ENCODE peak calls at places on chromosomes 6 and 20, in five cellular contexts. One of them, this sample, is unnamed. For H3K9me3, the result is how much of the 10 kb centered on the place peaks cover.

GRCh38 chr6:137846772-137847313 is 20.2 kb upstream of the TNFAIP3 start:
- DNase-seq in esophagus squamous epithelium: no peak
- DNase-seq in H1: no peak
- DNase-seq in right lobe of liver: peak
- DNase-seq in IMR-90: no peak
- DNase-seq in this sample: peak

GRCh38 chr6:116059713-116060571 is 749 bp downstream of the FRK start:
- DNase-seq in esophagus squamous epithelium: no peak
- DNase-seq in H1: no peak
- DNase-seq in right lobe of liver: no peak
- DNase-seq in IMR-90: no peak
- DNase-seq in this sample: no peak

GRCh38 chr6:153965996-153966395 is 73.0 kb upstream of the OPRM1 start:
- DNase-seq in esophagus squamous epithelium: no peak
- DNase-seq in H1: no peak
- DNase-seq in right lobe of liver: no peak
- DNase-seq in IMR-90: no peak
- DNase-seq in this sample: no peak

GRCh38 chr20:33017542-33017941 is 10.0 kb downstream of the BPIFB2 start:
- DNase-seq in esophagus squamous epithelium: no peak
- DNase-seq in H1: no peak
- DNase-seq in right lobe of liver: no peak
- DNase-seq in IMR-90: no peak
- DNase-seq in this sample: no peak

GRCh38 chr6:33667776-33668175 is 43.7 kb downstream of the UQCC2 start:
- DNase-seq in esophagus squamous epithelium: no peak
- DNase-seq in H1: no peak
- DNase-seq in right lobe of liver: no peak
- DNase-seq in IMR-90: no peak
- DNase-seq in this sample: no peak

GRCh38 chr20:39880890-39881289 is 808.1 kb downstream of the MAFB start:
- DNase-seq in esophagus squamous epithelium: no peak
- DNase-seq in H1: no peak
- DNase-seq in right lobe of liver: no peak
- DNase-seq in IMR-90: no peak
- DNase-seq in this sample: no peak

GRCh38 chr6:166686317-166686716 is 59.3 kb upstream of the RPS6KA2 start:
- DNase-seq in esophagus squamous epithelium: no peak
- DNase-seq in H1: no peak
- DNase-seq in right lobe of liver: no peak
- DNase-seq in IMR-90: no peak
- DNase-seq in this sample: no peak

GRCh38 chr20:40414843-40415615 is 274.0 kb downstream of the MAFB start:
- DNase-seq in esophagus squamous epithelium: no peak
- DNase-seq in H1: no peak
- DNase-seq in right lobe of liver: no peak
- DNase-seq in IMR-90: no peak
- DNase-seq in this sample: no peak

GRCh38 chr6:47306887-47307286 is 2.8 kb downstream of the TNFRSF21 start:
- DNase-seq in esophagus squamous epithelium: no peak
- DNase-seq in H1: no peak
- DNase-seq in right lobe of liver: no peak
- DNase-seq in IMR-90: no peak
- DNase-seq in this sample: no peak

GRCh38 chr6:14912226-14912625 is 333.6 kb upstream of the JARID2 start:
- DNase-seq in esophagus squamous epithelium: no peak
- DNase-seq in H1: no peak
- DNase-seq in right lobe of liver: no peak
- DNase-seq in IMR-90: no peak
- DNase-seq in this sample: no peak

GRCh38 chr6:53869964-53870363 is 75.2 kb downstream of the LRRC1 start:
- DNase-seq in esophagus squamous epithelium: no peak
- DNase-seq in H1: no peak
- DNase-seq in right lobe of liver: no peak
- DNase-seq in IMR-90: no peak
- DNase-seq in this sample: no peak

GRCh38 chr6:115551510-115551909 is 509.2 kb downstream of the FRK start:
- DNase-seq in esophagus squamous epithelium: no peak
- DNase-seq in H1: no peak
- DNase-seq in right lobe of liver: no peak
- DNase-seq in IMR-90: no peak
- DNase-seq in this sample: no peak

GRCh38 chr6:13604135-13604534 is 11.0 kb upstream of the NOL7 start:
- DNase-seq in esophagus squamous epithelium: no peak
- DNase-seq in H1: no peak
- DNase-seq in right lobe of liver: no peak
- DNase-seq in IMR-90: no peak
- DNase-seq in this sample: no peak

DNA sequence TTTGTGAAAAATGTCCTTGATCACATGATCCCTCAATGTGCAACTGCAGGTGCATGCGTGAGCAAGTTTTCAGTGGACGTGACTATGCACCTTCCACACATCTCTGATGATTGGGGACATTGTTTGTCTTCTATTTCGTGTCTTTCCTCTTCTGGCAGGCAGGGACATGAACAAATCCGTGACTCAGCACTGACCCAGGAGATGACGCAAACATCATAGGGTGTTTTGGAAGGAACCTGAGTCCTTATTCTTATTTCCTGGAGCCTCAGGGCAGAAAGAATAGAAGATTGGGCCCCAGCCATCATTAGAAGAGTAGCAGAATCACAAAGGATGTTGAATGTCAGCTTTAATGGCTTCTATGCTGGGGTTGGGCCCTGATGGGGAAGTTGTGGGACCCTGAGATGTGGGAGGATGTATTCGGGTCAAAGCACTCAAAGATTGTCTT is 11.9 kb upstream of the SIRPD start:
- DNase-seq in esophagus squamous epithelium: no peak
- DNase-seq in H1: no peak
- DNase-seq in right lobe of liver: no peak
- DNase-seq in IMR-90: peak
- DNase-seq in this sample: no peak
- H3K27ac ChIP-seq in esophagus squamous epithelium: no peak
- H3K27ac ChIP-seq in H1: no peak
- H3K27ac ChIP-seq in right lobe of liver: no peak
- H3K27ac ChIP-seq in IMR-90: no peak
- H3K27ac ChIP-seq in this sample: no peak

GRCh38 chr6:328924-329323 is 36.6 kb downstream of the DUSP22 start:
- DNase-seq in esophagus squamous epithelium: no peak
- DNase-seq in H1: no peak
- DNase-seq in right lobe of liver: no peak
- DNase-seq in IMR-90: no peak
- DNase-seq in this sample: no peak
- H3K9me3 ChIP-seq in esophagus squamous epithelium: under half
- H3K9me3 ChIP-seq in H1: under half
- H3K9me3 ChIP-seq in right lobe of liver: under half
- H3K9me3 ChIP-seq in IMR-90: under half
- H3K9me3 ChIP-seq in this sample: under half

GRCh38 chr6:73523434-73524123 is 2.7 kb upstream of the EEF1A1 start:
- DNase-seq in esophagus squamous epithelium: peak
- DNase-seq in H1: peak
- DNase-seq in right lobe of liver: peak
- DNase-seq in IMR-90: peak
- DNase-seq in this sample: peak
- TF ChIP-seq POLR2A in esophagus squamous epithelium: no peak
- TF ChIP-seq POLR2A in H1: peak
- TF ChIP-seq POLR2A in right lobe of liver: peak
- TF ChIP-seq POLR2A in IMR-90: no peak
- TF ChIP-seq POLR2A in this sample: peak

GRCh38 chr6:36608788-36609563 is 14.8 kb downstream of the SRSF3 start:
- DNase-seq in esophagus squamous epithelium: no peak
- DNase-seq in H1: no peak
- DNase-seq in right lobe of liver: peak
- DNase-seq in IMR-90: no peak
- DNase-seq in this sample: no peak
- H3K27ac ChIP-seq in esophagus squamous epithelium: peak
- H3K27ac ChIP-seq in H1: no peak
- H3K27ac ChIP-seq in right lobe of liver: peak
- H3K27ac ChIP-seq in IMR-90: no peak
- H3K27ac ChIP-seq in this sample: peak

This sample was measured in heart left ventricle.